ENCODE peak calls at places on chromosome 1, in seven cellular contexts. H, O, A, W, T, J and R are unnamed samples.

GRCh38 chr1:7218210-7218832 is 433.1 kb downstream of the CAMTA1 start:
- DNase-seq in H (peak), O (no peak), A (peak), W (peak), T (no peak), J (peak), R (no peak)

GRCh38 chr1:224333939-224334701 is 4.1 kb upstream of the NVL start:
- DNase-seq in H (peak), O (no peak), A (no peak), W (no peak), T (no peak), J (no peak), R (no peak)

GRCh38 chr1:208541225-208541855 is 297.2 kb upstream of the PLXNA2 start:
- DNase-seq in H (peak), O (no peak), A (no peak), W (no peak), T (no peak), J (no peak), R (no peak)

GRCh38 chr1:112325504-112325903 is 70.5 kb upstream of the CTTNBP2NL start:
- DNase-seq in H (no peak), O (no peak), A (no peak), W (no peak), T (no peak), J (no peak), R (no peak)

GRCh38 chr1:153888518-153888917 is 34.3 kb downstream of the GATAD2B start:
- DNase-seq in H (no peak), O (no peak), A (no peak), W (no peak), T (no peak), J (no peak), R (no peak)

GRCh38 chr1:223785808-223786207 is 59.9 kb downstream of the TP53BP2 start:
- DNase-seq in H (no peak), O (no peak), A (no peak), W (no peak), T (no peak), J (no peak), R (no peak)

GRCh38 chr1:110524311-110525249 is 5.6 kb upstream of the KCNA10 start:
- DNase-seq in H (peak), O (peak), A (peak), W (no peak), T (peak), J (peak), R (no peak)

GRCh38 chr1:103945774-103946173 is 196.1 kb downstream of the AMY1C start:
- DNase-seq in H (no peak), O (no peak), A (no peak), W (no peak), T (no peak), J (no peak), R (no peak)

GRCh38 chr1:163471766-163472165 is 150.0 kb downstream of the NUF2 start:
- DNase-seq in H (no peak), O (no peak), A (no peak), W (no peak), T (no peak), J (no peak), R (no peak)

GRCh38 chr1:121517586-121518230 is 332.9 kb downstream of the SRGAP2C start:
- DNase-seq in H (no peak), O (no peak), A (no peak), W (no peak), T (no peak), J (no peak), R (no peak)

GRCh38 chr1:109634771-109635750 is 15.4 kb downstream of the AMPD2 start:
- DNase-seq in H (no peak), O (no peak), A (no peak), W (no peak), T (no peak), J (no peak), R (no peak)

GRCh38 chr1:38817958-38818705 is 41.4 kb downstream of the RRAGC start:
- DNase-seq in H (no peak), O (no peak), A (peak), W (no peak), T (peak), J (peak), R (no peak)